ENCODE peak calls at places on chromosome 15, in nine cellular contexts. One of them, this sample, is unnamed.

GRCh38 chr15:33985287-33985686 is 17.0 kb downstream of the CHRM5 start:
- DNase-seq in lower lobe of right lung: no peak
- DNase-seq in tibial artery: no peak
- DNase-seq in stimulated activated CD4-positive, alpha-beta T cell treated with anti-CD3 and anti-CD28 coated beads, TNF-alpha, amount 100 ng/mL, for 24 hours: no peak
- DNase-seq in AG04450: peak
- DNase-seq in neuronal stem cell: peak
- DNase-seq in mammary epithelial cell: peak
- DNase-seq in NCI-H1048: no peak
- DNase-seq in GOT3: no peak
- DNase-seq in this sample: no peak

GRCh38 chr15:85380860-85381535 is 595 bp downstream of the AKAP13 start:
- DNase-seq in neuronal stem cell: peak
- DNase-seq in stimulated activated CD4-positive, alpha-beta T cell treated with anti-CD3 and anti-CD28 coated beads, TNF-alpha, amount 100 ng/mL, for 24 hours: peak
- DNase-seq in mammary epithelial cell: no peak
- DNase-seq in AG04450: no peak
- DNase-seq in NCI-H1048: no peak
- DNase-seq in lower lobe of right lung: peak
- DNase-seq in tibial artery: peak
- DNase-seq in GOT3: peak
- DNase-seq in this sample: no peak

GRCh38 chr15:43808435-43808950 is 8.1 kb downstream of the HYPK start:
- DNase-seq in tibial artery: no peak
- DNase-seq in GOT3: no peak
- DNase-seq in neuronal stem cell: no peak
- DNase-seq in stimulated activated CD4-positive, alpha-beta T cell treated with anti-CD3 and anti-CD28 coated beads, TNF-alpha, amount 100 ng/mL, for 24 hours: no peak
- DNase-seq in NCI-H1048: no peak
- DNase-seq in AG04450: no peak
- DNase-seq in mammary epithelial cell: no peak
- DNase-seq in lower lobe of right lung: no peak
- DNase-seq in this sample: no peak

GRCh38 chr15:50055333-50056278 is 63.4 kb downstream of the ATP8B4 start:
- DNase-seq in lower lobe of right lung: no peak
- DNase-seq in mammary epithelial cell: peak
- DNase-seq in stimulated activated CD4-positive, alpha-beta T cell treated with anti-CD3 and anti-CD28 coated beads, TNF-alpha, amount 100 ng/mL, for 24 hours: no peak
- DNase-seq in NCI-H1048: no peak
- DNase-seq in GOT3: peak
- DNase-seq in tibial artery: peak
- DNase-seq in AG04450: peak
- DNase-seq in neuronal stem cell: no peak
- DNase-seq in this sample: peak

GRCh38 chr15:70523634-70524033 is 239.7 kb downstream of the UACA start:
- DNase-seq in mammary epithelial cell: no peak
- DNase-seq in stimulated activated CD4-positive, alpha-beta T cell treated with anti-CD3 and anti-CD28 coated beads, TNF-alpha, amount 100 ng/mL, for 24 hours: no peak
- DNase-seq in AG04450: no peak
- DNase-seq in lower lobe of right lung: no peak
- DNase-seq in tibial artery: no peak
- DNase-seq in GOT3: no peak
- DNase-seq in neuronal stem cell: no peak
- DNase-seq in NCI-H1048: no peak
- DNase-seq in this sample: no peak

GRCh38 chr15:31437686-31438085 is 111.1 kb downstream of the KLF13 start:
- DNase-seq in stimulated activated CD4-positive, alpha-beta T cell treated with anti-CD3 and anti-CD28 coated beads, TNF-alpha, amount 100 ng/mL, for 24 hours: peak
- DNase-seq in AG04450: no peak
- DNase-seq in mammary epithelial cell: no peak
- DNase-seq in lower lobe of right lung: no peak
- DNase-seq in GOT3: no peak
- DNase-seq in tibial artery: no peak
- DNase-seq in NCI-H1048: no peak
- DNase-seq in neuronal stem cell: no peak
- DNase-seq in this sample: no peak

GRCh38 chr15:80684697-80685096 is 10.4 kb upstream of the ABHD17C start:
- DNase-seq in mammary epithelial cell: no peak
- DNase-seq in NCI-H1048: no peak
- DNase-seq in GOT3: no peak
- DNase-seq in AG04450: no peak
- DNase-seq in stimulated activated CD4-positive, alpha-beta T cell treated with anti-CD3 and anti-CD28 coated beads, TNF-alpha, amount 100 ng/mL, for 24 hours: no peak
- DNase-seq in tibial artery: no peak
- DNase-seq in lower lobe of right lung: no peak
- DNase-seq in neuronal stem cell: no peak
- DNase-seq in this sample: no peak

GRCh38 chr15:93570571-93570970 is 481.6 kb upstream of the RGMA start:
- DNase-seq in tibial artery: no peak
- DNase-seq in neuronal stem cell: no peak
- DNase-seq in stimulated activated CD4-positive, alpha-beta T cell treated with anti-CD3 and anti-CD28 coated beads, TNF-alpha, amount 100 ng/mL, for 24 hours: no peak
- DNase-seq in lower lobe of right lung: no peak
- DNase-seq in AG04450: no peak
- DNase-seq in NCI-H1048: no peak
- DNase-seq in mammary epithelial cell: no peak
- DNase-seq in GOT3: no peak
- DNase-seq in this sample: no peak

GRCh38 chr15:89383635-89384604 is 49.3 kb upstream of the POLG start:
- DNase-seq in GOT3: no peak
- DNase-seq in lower lobe of right lung: no peak
- DNase-seq in mammary epithelial cell: peak
- DNase-seq in AG04450: no peak
- DNase-seq in neuronal stem cell: no peak
- DNase-seq in NCI-H1048: peak
- DNase-seq in tibial artery: no peak
- DNase-seq in stimulated activated CD4-positive, alpha-beta T cell treated with anti-CD3 and anti-CD28 coated beads, TNF-alpha, amount 100 ng/mL, for 24 hours: no peak
- DNase-seq in this sample: peak

GRCh38 chr15:33309602-33310276 is 1.0 kb upstream of the RYR3 start:
- DNase-seq in NCI-H1048: no peak
- DNase-seq in mammary epithelial cell: peak
- DNase-seq in AG04450: no peak
- DNase-seq in tibial artery: peak
- DNase-seq in neuronal stem cell: peak
- DNase-seq in GOT3: no peak
- DNase-seq in lower lobe of right lung: no peak
- DNase-seq in stimulated activated CD4-positive, alpha-beta T cell treated with anti-CD3 and anti-CD28 coated beads, TNF-alpha, amount 100 ng/mL, for 24 hours: no peak
- DNase-seq in this sample: peak

GRCh38 chr15:36161781-36162212 is 417.6 kb upstream of the CDIN1 start:
- DNase-seq in mammary epithelial cell: peak
- DNase-seq in stimulated activated CD4-positive, alpha-beta T cell treated with anti-CD3 and anti-CD28 coated beads, TNF-alpha, amount 100 ng/mL, for 24 hours: no peak
- DNase-seq in tibial artery: peak
- DNase-seq in AG04450: no peak
- DNase-seq in neuronal stem cell: peak
- DNase-seq in NCI-H1048: no peak
- DNase-seq in lower lobe of right lung: no peak
- DNase-seq in GOT3: no peak
- DNase-seq in this sample: peak

This sample was measured in H4.